ENCODE peak calls at places on chromosomes 6 and 20, in eight cellular contexts. N is IMR-90; Y is fibroblast of lung; I is AG09309; A is upper lobe of right lung; Q is MCF 10A; U is CD4-positive, alpha-beta T cell; K is GM10248. T is an unnamed sample.

GRCh38 chr20:23507346-23507745 is 16.4 kb downstream of the CST8 start:
- DNase-seq in N (no peak), Y (no peak), I (no peak), A (no peak), Q (no peak), U (no peak), K (no peak), T (no peak)

GRCh38 chr6:79082304-79082703 is 4.2 kb upstream of the PHIP start:
- DNase-seq in N (no peak), Y (no peak), I (no peak), A (no peak), Q (no peak), U (no peak), K (no peak), T (no peak)

GRCh38 chr6:162343902-162344226 is 383.7 kb downstream of the PRKN start:
- DNase-seq in N (no peak), Y (peak; percentile 79), I (no peak), A (no peak), Q (peak; percentile 42), U (no peak), K (no peak), T (no peak)

GRCh38 chr20:46226602-46227001 is 81.7 kb downstream of the CDH22 start:
- DNase-seq in N (peak; percentile 32), Y (peak; percentile 5), I (no peak), A (no peak), Q (no peak), U (no peak), K (no peak), T (peak; percentile 40)

GRCh38 chr6:38283734-38284362 is 355.9 kb downstream of the BTBD9 start:
- DNase-seq in N (peak; percentile 60), Y (no peak), I (no peak), A (no peak), Q (no peak), U (no peak), K (no peak), T (peak; percentile 84)

GRCh38 chr6:63740709-63741108 is 105.1 kb downstream of the PHF3 start:
- DNase-seq in N (peak; percentile 78), Y (peak; percentile 82), I (peak; percentile 31), A (no peak), Q (peak; percentile 90), U (no peak), K (no peak), T (peak; percentile 73)

GRCh38 chr20:6654490-6655247 is 112.8 kb upstream of the BMP2 start:
- DNase-seq in N (no peak), Y (peak; percentile 49), I (no peak), A (no peak), Q (peak; percentile 87), U (no peak), K (no peak), T (peak; percentile 5)

GRCh38 chr6:80638222-80639055 is 532.0 kb downstream of the BCKDHB start:
- DNase-seq in N (peak; percentile 99), Y (peak; percentile 97), I (peak; percentile 56), A (no peak), Q (peak; percentile 82), U (no peak), K (no peak), T (peak; percentile 92)

GRCh38 chr20:25259358-25259757 is 11.5 kb downstream of the PYGB start:
- DNase-seq in N (no peak), Y (no peak), I (no peak), A (no peak), Q (no peak), U (no peak), K (no peak), T (no peak)

GRCh38 chr6:22632561-22632960 is 63.2 kb downstream of the HDGFL1 start:
- DNase-seq in N (no peak), Y (no peak), I (no peak), A (no peak), Q (no peak), U (no peak), K (no peak), T (no peak)

GRCh38 chr6:103672169-103672568 is 1187.5 kb downstream of the HACE1 start:
- DNase-seq in N (no peak), Y (no peak), I (no peak), A (no peak), Q (peak; percentile 41), U (no peak), K (no peak), T (no peak)

GRCh38 chr6:130050230-130050629 is 31.8 kb downstream of the L3MBTL3 start:
- DNase-seq in N (peak; percentile 67), Y (peak; percentile 4), I (peak; percentile 59), A (no peak), Q (no peak), U (no peak), K (no peak), T (peak; percentile 53)

GRCh38 chr6:130043344-130043743 is 25.0 kb downstream of the L3MBTL3 start:
- DNase-seq in N (no peak), Y (no peak), I (no peak), A (no peak), Q (no peak), U (no peak), K (no peak), T (no peak)

GRCh38 chr6:130046711-130047439 is 28.5 kb downstream of the L3MBTL3 start:
- DNase-seq in N (peak; percentile 67), Y (peak; percentile 26), I (no peak), A (no peak), Q (no peak), U (no peak), K (no peak), T (peak; percentile 34)

GRCh38 chr6:130041594-130041993 is 23.2 kb downstream of the L3MBTL3 start:
- DNase-seq in N (no peak), Y (no peak), I (no peak), A (no peak), Q (no peak), U (no peak), K (no peak), T (no peak)

DNA sequence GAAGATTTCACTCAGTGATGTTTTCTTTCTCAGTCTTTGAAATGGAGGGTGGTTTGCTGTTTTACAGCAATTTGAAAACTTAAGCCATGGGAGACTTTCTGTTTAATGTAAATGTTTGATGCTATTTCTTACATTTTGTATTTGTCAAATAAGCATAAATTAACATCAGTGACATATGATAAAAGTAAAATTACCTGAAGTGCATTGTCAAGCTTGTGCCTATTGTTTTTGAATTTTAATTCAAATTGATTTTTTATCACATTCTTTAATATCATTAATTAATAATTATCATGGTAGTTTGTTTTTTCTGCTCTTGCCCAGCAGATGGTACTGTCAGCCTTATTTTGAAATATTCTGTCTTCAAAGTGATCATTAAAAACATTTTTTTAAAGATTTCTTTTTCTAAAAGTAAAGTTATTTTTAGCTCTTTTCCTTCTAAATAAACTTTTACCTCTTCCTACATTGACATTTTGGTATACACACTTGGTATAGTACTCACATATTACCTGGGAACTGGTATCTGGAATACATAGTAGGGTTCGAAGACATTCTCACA is 29.1 kb downstream of the L3MBTL3 start:
- DNase-seq in N (peak; percentile 7), Y (peak; percentile 22), I (no peak), A (no peak), Q (no peak), U (no peak), K (no peak), T (no peak)
- TF ChIP-seq CTCF in N (peak; percentile 50), Y (no peak), I (no peak), A (no peak), Q (no peak), U (peak; percentile 32), K (no peak), T (no peak)

GRCh38 chr6:95128439-95128838 is 448.9 kb upstream of the MANEA start:
- DNase-seq in N (no peak), Y (no peak), I (no peak), A (no peak), Q (no peak), U (no peak), K (no peak), T (no peak)

DNA sequence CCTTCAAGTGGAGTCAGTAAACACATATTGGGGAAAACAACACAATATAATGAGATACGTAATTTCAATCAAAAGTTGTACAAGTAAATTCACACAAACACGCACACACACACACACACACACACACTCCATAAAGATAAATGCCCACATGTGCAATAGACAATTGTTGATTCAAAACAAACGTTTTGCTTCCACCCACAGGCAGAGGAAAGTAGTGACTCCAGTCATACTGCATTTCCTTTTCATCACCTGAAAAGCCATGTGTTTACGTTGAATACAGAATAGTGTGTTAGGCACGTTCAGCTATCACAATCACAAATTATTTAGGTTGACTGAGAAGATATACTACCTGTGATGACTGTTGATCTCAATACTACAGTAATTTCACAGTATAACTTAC is 443.8 kb upstream of the MANEA start:
- DNase-seq in N (peak; percentile 8), Y (peak; percentile 24), I (no peak), A (no peak), Q (peak; percentile 22), U (no peak), K (no peak), T (no peak)
- TF ChIP-seq CTCF in N (no peak), Y (peak; percentile 22), I (no peak), A (no peak), Q (peak; percentile 61), U (no peak), K (no peak), T (no peak)

GRCh38 chr6:130148181-130148580 is 74.6 kb downstream of the SAMD3 start:
- DNase-seq in N (no peak), Y (no peak), I (no peak), A (no peak), Q (no peak), U (no peak), K (peak; percentile 26), T (peak; percentile 7)
- TF ChIP-seq CTCF in N (no peak), Y (peak; percentile 26), I (peak; percentile 6), A (no peak), Q (no peak), U (no peak), K (no peak), T (no peak)

GRCh38 chr6:32969685-32970412 is 1.5 kb downstream of the BRD2 start:
- DNase-seq in N (peak; percentile 97), Y (peak; percentile 97), I (peak; percentile 89), A (peak; percentile 85), Q (peak; percentile 99), U (peak; percentile 53), K (no peak), T (peak; percentile 99)
- TF ChIP-seq CTCF in N (no peak), Y (peak; percentile 22), I (no peak), A (peak; percentile 29), Q (no peak), U (peak; percentile 52), K (no peak), T (no peak)

GRCh38 chr20:56689318-56689717 is 60.2 kb downstream of the TFAP2C start:
- DNase-seq in N (no peak), Y (peak; percentile 1), I (peak; percentile 61), A (no peak), Q (peak; percentile 96), U (no peak), K (no peak), T (peak; percentile 40)
- TF ChIP-seq CTCF in N (no peak), Y (no peak), I (peak; percentile 23), A (no peak), Q (no peak), U (no peak), K (no peak), T (no peak)

T was measured in foreskin fibroblast.